ENCODE peak calls at places on chromosome 6, in six cellular contexts. L is T-cell; B is stimulated activated CD4-positive, alpha-beta T cell treated with anti-CD3 and anti-CD28 coated beads, Interleukin-2, amount 100 ng/mL, for 24 hours; J is H4; S is fibroblast of pulmonary artery; H is Peyer's patch. K is an unnamed sample.

GRCh38 chr6:111356551-111356950 is 126.5 kb downstream of the REV3L start:
- DNase-seq in L (no peak), B (no peak), J (no peak), S (no peak), H (no peak), K (no peak)

GRCh38 chr6:26000366-26000886 is 37.8 kb downstream of the TRIM38 start:
- DNase-seq in L (no peak), B (no peak), J (no peak), S (no peak), H (no peak), K (no peak)

GRCh38 chr6:106425382-106425781 is 64.9 kb downstream of the CRYBG1 start:
- DNase-seq in L (no peak), B (no peak), J (no peak), S (no peak), H (no peak), K (no peak)

GRCh38 chr6:138486249-138487121 is 12.8 kb downstream of the NHSL1 start:
- DNase-seq in L (no peak), B (no peak), J (no peak), S (no peak), H (peak; percentile 50), K (no peak)

GRCh38 chr6:132648356-132648755 is 10.6 kb downstream of the TAAR1 start:
- DNase-seq in L (no peak), B (no peak), J (peak; percentile 70), S (peak; percentile 61), H (no peak), K (no peak)

GRCh38 chr6:138393871-138394783 is 9.9 kb upstream of the HEBP2 start:
- DNase-seq in L (no peak), B (no peak), J (no peak), S (peak; percentile 55), H (no peak), K (no peak)

GRCh38 chr6:160697826-160698225 is 4.2 kb upstream of the PLG start:
- DNase-seq in L (no peak), B (no peak), J (no peak), S (no peak), H (no peak), K (no peak)

GRCh38 chr6:56047931-56048520 is 172.6 kb upstream of the BMP5 start:
- DNase-seq in L (no peak), B (no peak), J (no peak), S (no peak), H (no peak), K (no peak)

GRCh38 chr6:150883521-150883920 is 18.0 kb downstream of the MTHFD1L start:
- DNase-seq in L (no peak), B (no peak), J (no peak), S (no peak), H (no peak), K (no peak)

GRCh38 chr6:89071036-89071435 is 9.5 kb upstream of the PNRC1 start:
- DNase-seq in L (no peak), B (no peak), J (no peak), S (no peak), H (no peak), K (no peak)

GRCh38 chr6:84618836-84619235 is 145.6 kb downstream of the TBX18 start:
- DNase-seq in L (no peak), B (no peak), J (peak; percentile 11), S (peak; percentile 52), H (no peak), K (no peak)